ENCODE peak calls at places on chromosomes 6 and 20, in ten cellular contexts. F is cardiac fibroblast, C is adrenal gland, D is AG04450, T is fibroblast of the aortic adventitia, N is left lung, Z is GM06990, V is fibroblast of lung, P is heart left ventricle, E is GM12865. I is an unnamed sample.

GRCh38 chr6:135428078-135428477 is 69.5 kb downstream of the AHI1 start:
- DNase-seq in T (no peak), F (no peak), C (no peak), D (no peak), Z (no peak), P (no peak), V (no peak), E (no peak), N (no peak), I (no peak)

GRCh38 chr6:154508573-154509375 is 1.7 kb downstream of the CNKSR3 start:
- DNase-seq in C (no peak), Z (no peak), F (no peak), P (no peak), E (no peak), T (no peak), V (peak), D (no peak), N (no peak), I (no peak)

GRCh38 chr20:62031462-62032092 is 34.1 kb downstream of the TAF4 start:
- DNase-seq in D (no peak), F (no peak), P (no peak), Z (no peak), C (no peak), E (no peak), V (no peak), T (no peak), N (no peak), I (no peak)

GRCh38 chr6:8084586-8084985 is 17.8 kb downstream of the EEF1E1 start:
- DNase-seq in C (no peak), D (no peak), Z (no peak), N (no peak), P (no peak), E (no peak), V (peak), T (peak), F (peak), I (no peak)

GRCh38 chr6:71082033-71082620 is 125.3 kb upstream of the B3GAT2 start:
- DNase-seq in Z (no peak), T (peak), F (peak), E (no peak), V (peak), D (no peak), C (no peak), N (no peak), P (no peak), I (no peak)

GRCh38 chr20:13158339-13158738 is 62.7 kb upstream of the ISM1 start:
- DNase-seq in N (no peak), Z (no peak), P (no peak), V (no peak), E (no peak), C (no peak), T (peak), F (no peak), D (no peak), I (no peak)

GRCh38 chr6:24663198-24663597 is 3.5 kb downstream of the TDP2 start:
- DNase-seq in F (no peak), N (no peak), T (no peak), V (no peak), E (no peak), Z (no peak), P (no peak), C (no peak), D (no peak), I (no peak)

GRCh38 chr6:132673376-132674094 is 14.6 kb upstream of the TAAR1 start:
- DNase-seq in Z (no peak), T (no peak), C (no peak), D (no peak), F (no peak), P (no peak), N (no peak), E (no peak), V (no peak), I (no peak)

GRCh38 chr20:24790746-24791283 is 158.3 kb upstream of the CST7 start:
- DNase-seq in V (no peak), C (no peak), T (no peak), D (no peak), Z (no peak), F (no peak), E (no peak), P (no peak), N (no peak), I (no peak)

GRCh38 chr6:158796353-158796752 is 22.8 kb downstream of the EZR start:
- DNase-seq in Z (no peak), P (no peak), N (no peak), E (no peak), C (no peak), V (no peak), F (no peak), D (no peak), T (no peak), I (no peak)

GRCh38 chr6:158795516-158795915 is 23.7 kb downstream of the EZR start:
- DNase-seq in C (no peak), V (no peak), T (no peak), F (no peak), P (no peak), D (no peak), Z (no peak), N (no peak), E (no peak), I (no peak)

GRCh38 chr6:158797331-158798202 is 21.6 kb downstream of the EZR start:
- DNase-seq in E (no peak), F (peak), Z (no peak), N (no peak), P (no peak), V (peak), D (no peak), T (peak), C (no peak), I (no peak)

GRCh38 chr6:158789115-158789917 is 29.9 kb downstream of the EZR start:
- DNase-seq in N (no peak), V (no peak), F (no peak), P (no peak), Z (no peak), D (no peak), T (no peak), C (no peak), E (peak), I (no peak)

GRCh38 chr6:158793432-158793831 is 25.7 kb downstream of the EZR start:
- DNase-seq in E (peak), T (peak), P (no peak), F (peak), Z (no peak), C (no peak), D (no peak), V (peak), N (no peak), I (no peak)
- TF ChIP-seq CTCF in E (peak), T (peak), P (peak), F (peak), Z (peak), C (peak), D (peak), V (peak), N (no peak), I (peak)

GRCh38 chr20:39050555-39050902 is 88.4 kb downstream of the DHX35 start:
- DNase-seq in F (no peak), T (no peak), D (no peak), Z (no peak), E (no peak), C (no peak), V (no peak), N (no peak), P (no peak), I (no peak)
- H3K4me3 ChIP-seq in F (peak), T (peak), D (peak), Z (peak), E (peak), C (no peak), V (peak), N (peak), P (peak), I (peak)

GRCh38 chr20:57388953-57389694 is 2.1 kb upstream of the RBM38 start:
- DNase-seq in T (peak), D (no peak), Z (peak), F (peak), P (peak), V (peak), C (peak), E (peak), N (peak), I (no peak)
- TF ChIP-seq CTCF in T (peak), D (peak), Z (peak), F (peak), P (peak), V (peak), C (no peak), E (peak), N (no peak), I (peak)

DNA sequence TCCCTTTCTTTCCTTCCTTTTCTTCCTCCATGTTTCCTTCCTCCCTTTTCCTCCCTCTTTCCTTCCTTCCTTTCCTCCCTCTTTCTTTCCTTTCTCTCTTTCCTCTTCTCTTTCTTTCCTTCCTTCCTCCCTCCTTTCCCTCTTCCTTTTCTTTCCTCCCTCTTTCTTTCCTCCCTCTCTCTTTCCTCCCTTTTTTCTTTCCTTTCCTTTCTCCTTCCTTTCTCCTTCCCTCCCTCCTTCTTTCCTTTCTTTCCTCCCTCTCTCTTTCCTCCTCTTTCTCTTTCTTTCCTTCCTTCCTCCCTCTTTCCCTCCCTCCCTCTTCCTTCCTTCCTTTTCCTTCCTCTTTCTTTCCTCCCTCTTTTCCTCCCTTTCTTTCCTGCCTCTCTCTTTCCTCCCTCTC is 86.3 kb upstream of the FERMT1 start:
- DNase-seq in P (no peak), F (no peak), T (no peak), N (no peak), V (no peak), D (no peak), E (no peak), C (no peak), Z (no peak), I (no peak)
- H3K4me3 ChIP-seq in P (no peak), F (no peak), T (no peak), N (no peak), V (no peak), D (no peak), E (no peak), C (no peak), Z (no peak), I (no peak)

GRCh38 chr6:76708641-76709331 is 636.3 kb upstream of the IMPG1 start:
- DNase-seq in P (no peak), Z (no peak), D (no peak), F (no peak), E (no peak), N (no peak), T (no peak), V (no peak), C (no peak), I (no peak)

GRCh38 chr6:76706566-76706965 is 634.1 kb upstream of the IMPG1 start:
- DNase-seq in P (no peak), N (no peak), D (no peak), F (peak), C (no peak), E (no peak), T (peak), V (no peak), Z (no peak), I (peak)

GRCh38 chr6:76703786-76704185 is 631.3 kb upstream of the IMPG1 start:
- DNase-seq in E (no peak), P (no peak), D (no peak), Z (no peak), N (no peak), F (no peak), T (no peak), C (no peak), V (no peak), I (no peak)

GRCh38 chr6:76707630-76708029 is 635.2 kb upstream of the IMPG1 start:
- DNase-seq in P (no peak), C (no peak), V (no peak), D (no peak), T (no peak), E (no peak), N (no peak), F (no peak), Z (no peak), I (no peak)

DNA sequence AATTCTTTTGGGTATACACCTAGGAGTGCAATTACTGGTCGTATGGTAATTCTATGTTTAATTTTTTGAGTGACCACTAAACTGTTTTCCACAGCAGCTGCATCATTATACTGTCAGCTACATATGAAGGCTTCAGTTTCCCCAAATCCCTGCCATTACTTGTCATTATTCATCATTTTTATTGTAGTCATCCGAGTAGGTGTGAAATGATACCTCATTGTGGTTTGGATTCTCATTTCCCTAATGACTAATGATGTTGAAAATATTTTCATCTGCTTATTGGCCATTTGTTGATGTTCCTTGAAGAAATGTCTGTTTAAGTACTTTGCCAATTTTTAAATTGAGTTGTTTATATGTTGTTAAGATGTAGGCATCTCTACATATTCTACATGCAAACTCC is 633.6 kb upstream of the IMPG1 start:
- DNase-seq in D (no peak), F (no peak), T (no peak), C (no peak), Z (no peak), P (no peak), N (no peak), E (no peak), V (no peak), I (no peak)
- TF ChIP-seq CTCF in D (no peak), F (no peak), T (no peak), C (no peak), Z (no peak), P (no peak), N (no peak), E (no peak), V (no peak), I (no peak)

GRCh38 chr20:52496191-52496590 is 304.6 kb upstream of the ZFP64 start:
- DNase-seq in V (no peak), N (no peak), D (no peak), E (no peak), Z (no peak), C (no peak), P (no peak), T (no peak), F (no peak), I (no peak)

GRCh38 chr20:52497731-52498130 is 306.2 kb upstream of the ZFP64 start:
- DNase-seq in V (peak), P (no peak), D (no peak), T (no peak), E (no peak), C (no peak), Z (no peak), N (no peak), F (peak), I (no peak)

GRCh38 chr20:52490715-52491430 is 299.3 kb upstream of the ZFP64 start:
- DNase-seq in P (no peak), V (peak), C (no peak), Z (no peak), E (no peak), D (peak), F (peak), T (peak), N (no peak), I (peak)

GRCh38 chr20:52494244-52494643 is 302.7 kb upstream of the ZFP64 start:
- DNase-seq in T (peak), P (no peak), E (no peak), N (no peak), Z (no peak), V (peak), F (peak), D (peak), C (peak), I (peak)

DNA sequence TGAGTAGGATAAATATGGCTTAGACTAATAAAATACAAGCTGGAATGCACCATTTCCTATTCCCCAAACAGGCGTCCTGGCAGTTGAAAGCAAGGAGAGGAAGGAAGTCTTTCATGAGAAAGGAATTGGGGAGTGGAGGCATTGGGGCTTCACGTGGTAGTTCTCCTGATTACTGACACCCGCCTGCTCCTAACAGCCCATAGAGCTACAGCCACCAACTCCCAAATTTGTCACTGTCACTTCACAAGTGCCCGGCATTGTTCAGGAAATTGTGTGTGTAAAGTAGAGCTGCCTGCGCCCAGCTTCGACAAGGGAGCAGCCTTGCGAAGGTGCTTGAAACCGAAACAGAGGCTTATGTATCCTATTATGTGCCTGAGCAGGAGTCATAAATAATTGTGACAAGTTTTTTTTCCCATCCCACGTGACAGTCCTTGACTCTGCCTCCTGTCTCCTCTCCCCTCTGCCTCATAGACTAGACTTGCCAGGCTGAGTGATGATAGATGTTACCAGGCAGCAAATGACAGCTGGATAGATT is 301.7 kb upstream of the ZFP64 start:
- DNase-seq in Z (no peak), D (no peak), E (no peak), N (no peak), V (peak), T (peak), C (peak), P (peak), F (peak), I (no peak)
- H3K4me3 ChIP-seq in Z (no peak), D (peak), E (no peak), N (no peak), V (no peak), T (peak), C (no peak), P (peak), F (peak), I (no peak)

DNA sequence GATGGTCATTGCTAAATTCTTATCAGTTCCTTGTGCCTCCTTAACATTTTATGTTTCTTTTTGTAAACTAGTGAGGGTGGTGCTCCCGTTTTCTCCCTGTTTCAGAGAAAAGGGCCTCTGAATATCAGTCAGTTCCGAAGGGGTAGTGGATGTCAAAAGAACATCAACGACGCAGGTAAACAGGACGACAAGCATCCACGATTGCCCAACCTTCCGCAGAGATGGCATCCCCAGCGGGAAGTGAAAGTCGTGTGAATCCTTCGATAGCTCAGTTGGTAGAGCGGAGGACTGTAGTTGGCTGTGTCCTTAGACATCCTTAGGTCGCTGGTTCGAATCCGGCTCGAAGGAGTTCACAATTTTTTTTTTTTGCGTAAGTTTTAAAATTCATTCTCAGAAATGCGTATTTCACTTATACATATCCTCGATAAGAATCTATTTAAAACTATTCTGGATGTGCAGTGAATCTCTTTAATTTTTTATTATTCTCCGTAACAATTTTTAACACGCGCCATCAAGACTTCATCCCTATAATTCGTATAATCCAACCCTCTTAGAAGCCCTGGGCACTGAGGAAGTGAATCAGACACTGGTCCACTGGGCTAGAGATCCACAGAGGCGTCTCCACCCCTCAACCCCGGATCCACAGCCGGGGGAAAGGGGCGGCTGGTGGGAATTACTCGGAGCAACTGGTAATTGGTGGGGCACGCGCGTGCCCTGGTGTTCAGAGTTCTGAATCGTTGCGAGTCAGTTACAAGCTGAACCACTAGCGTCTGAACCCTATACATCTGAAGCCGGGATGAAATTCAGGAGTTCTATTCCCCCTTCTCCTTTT is 27.9 kb upstream of the ABT1 start:
- DNase-seq in P (peak), N (peak), C (peak), Z (peak), D (peak), T (peak), F (peak), V (peak), E (peak), I (peak)
- TF ChIP-seq CTCF in P (no peak), N (no peak), C (no peak), Z (peak), D (peak), T (peak), F (peak), V (no peak), E (peak), I (no peak)

GRCh38 chr6:27138837-27139752 is 108.4 kb upstream of the PRSS16 start:
- DNase-seq in C (peak), P (peak), T (peak), Z (peak), F (peak), N (peak), V (peak), E (peak), D (no peak), I (no peak)
- H3K4me3 ChIP-seq in C (no peak), P (peak), T (peak), Z (peak), F (peak), N (peak), V (peak), E (peak), D (peak), I (peak)

DNA sequence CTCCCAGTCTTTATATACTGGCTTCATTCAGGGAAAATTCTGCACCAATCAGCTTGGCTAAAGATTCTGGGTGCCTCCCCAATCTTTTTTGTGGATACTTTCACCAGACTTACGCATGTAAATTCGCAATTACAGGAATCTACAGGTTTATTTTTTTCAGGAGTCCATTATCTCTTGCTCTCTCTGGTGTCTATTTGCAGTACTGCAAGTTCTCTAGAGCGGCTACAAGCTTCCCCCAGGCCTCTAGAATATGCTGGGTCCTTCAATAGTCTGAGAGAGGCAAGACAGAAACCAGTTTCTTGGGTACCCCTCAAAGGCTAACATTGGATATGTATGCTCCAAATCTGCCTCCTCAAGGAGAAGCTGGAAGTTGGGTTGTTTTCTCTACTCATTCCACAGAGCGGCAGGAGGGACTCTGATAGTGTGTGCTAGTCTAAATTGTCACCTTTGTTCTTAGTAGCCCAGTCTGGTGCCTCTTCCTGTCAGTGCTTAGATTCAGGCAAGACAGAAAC is 58.5 kb downstream of the SUN5 start:
- DNase-seq in V (peak), T (peak), F (peak), Z (no peak), P (no peak), C (no peak), D (peak), N (no peak), E (peak), I (no peak)
- TF ChIP-seq CTCF in V (peak), T (peak), F (peak), Z (peak), P (peak), C (no peak), D (peak), N (peak), E (peak), I (peak)

I was measured in retinal pigment epithelial cell.